ENCODE peak calls at places on chromosome 1, in eight cellular contexts. W, R, K, Z, P, G, A and M are unnamed samples.

GRCh38 chr1:116878804-116879477 is 30.8 kb upstream of the PTGFRN start:
- DNase-seq in W (no peak), R (no peak), K (no peak), Z (peak), P (peak), G (peak), A (peak), M (peak)

GRCh38 chr1:230868736-230869385 is 540 bp upstream of the C1orf198 start:
- DNase-seq in W (no peak), R (no peak), K (peak), Z (no peak), P (no peak), G (peak), A (no peak), M (no peak)

GRCh38 chr1:169367096-169367685 is 406 bp downstream of the NME7 start:
- DNase-seq in W (no peak), R (no peak), K (no peak), Z (no peak), P (no peak), G (no peak), A (no peak), M (no peak)

GRCh38 chr1:30101477-30102227 is 621.7 kb downstream of the MATN1 start:
- DNase-seq in W (no peak), R (no peak), K (no peak), Z (no peak), P (peak), G (no peak), A (no peak), M (no peak)

GRCh38 chr1:42004860-42005259 is 86.1 kb upstream of the HIVEP3 start:
- DNase-seq in W (no peak), R (no peak), K (no peak), Z (no peak), P (no peak), G (no peak), A (no peak), M (no peak)

GRCh38 chr1:41713557-41714327 is 205.0 kb downstream of the HIVEP3 start:
- DNase-seq in W (no peak), R (no peak), K (no peak), Z (no peak), P (peak), G (peak), A (no peak), M (no peak)

GRCh38 chr1:87641996-87642395 is 313.3 kb downstream of the LMO4 start:
- DNase-seq in W (no peak), R (no peak), K (no peak), Z (no peak), P (no peak), G (no peak), A (no peak), M (no peak)

GRCh38 chr1:10727703-10728348 is 68.6 kb downstream of the CASZ1 start:
- DNase-seq in W (no peak), R (no peak), K (no peak), Z (no peak), P (no peak), G (peak), A (no peak), M (no peak)

GRCh38 chr1:193706763-193707162 is 520.4 kb upstream of the B3GALT2 start:
- DNase-seq in W (no peak), R (no peak), K (no peak), Z (no peak), P (no peak), G (peak), A (no peak), M (no peak)